ENCODE peak calls at places on chromosome 9, in six cellular contexts. One of them, this sample, is unnamed.

GRCh38 chr9:115002371-115003120 is 72.2 kb upstream of the TNFSF8 start:
- DNase-seq in COR-L47: no peak
- DNase-seq in NCI-H1694 treated with DMSO at 0.1 percent for 48 hours: no peak
- DNase-seq in kidney: no peak
- DNase-seq in dorsolateral prefrontal cortex: no peak
- DNase-seq in GM12865: no peak
- DNase-seq in this sample: no peak

GRCh38 chr9:87179556-87180340 is 232.4 kb upstream of the GAS1 start:
- DNase-seq in COR-L47: no peak
- DNase-seq in NCI-H1694 treated with DMSO at 0.1 percent for 48 hours: no peak
- DNase-seq in kidney: no peak
- DNase-seq in dorsolateral prefrontal cortex: no peak
- DNase-seq in GM12865: peak; percentile 34
- DNase-seq in this sample: no peak

GRCh38 chr9:114462791-114463190 is 42.5 kb downstream of the WHRN start:
- DNase-seq in COR-L47: no peak
- DNase-seq in NCI-H1694 treated with DMSO at 0.1 percent for 48 hours: no peak
- DNase-seq in kidney: no peak
- DNase-seq in dorsolateral prefrontal cortex: no peak
- DNase-seq in GM12865: no peak
- DNase-seq in this sample: no peak

GRCh38 chr9:136996361-136997281 is at the start of gene CLIC3:
- DNase-seq in COR-L47: peak; percentile 46
- DNase-seq in NCI-H1694 treated with DMSO at 0.1 percent for 48 hours: no peak
- DNase-seq in kidney: no peak
- DNase-seq in dorsolateral prefrontal cortex: no peak
- DNase-seq in GM12865: no peak
- DNase-seq in this sample: no peak

GRCh38 chr9:136028760-136029470 is 66.2 kb downstream of the NACC2 start:
- DNase-seq in COR-L47: no peak
- DNase-seq in NCI-H1694 treated with DMSO at 0.1 percent for 48 hours: no peak
- DNase-seq in kidney: no peak
- DNase-seq in dorsolateral prefrontal cortex: no peak
- DNase-seq in GM12865: no peak
- DNase-seq in this sample: no peak

GRCh38 chr9:105647595-105648349 is 14.5 kb upstream of the TAL2 start:
- DNase-seq in COR-L47: no peak
- DNase-seq in NCI-H1694 treated with DMSO at 0.1 percent for 48 hours: no peak
- DNase-seq in kidney: no peak
- DNase-seq in dorsolateral prefrontal cortex: no peak
- DNase-seq in GM12865: no peak
- DNase-seq in this sample: no peak

GRCh38 chr9:110189001-110189400 is 19.0 kb downstream of the C9orf152 start:
- DNase-seq in COR-L47: no peak
- DNase-seq in NCI-H1694 treated with DMSO at 0.1 percent for 48 hours: no peak
- DNase-seq in kidney: no peak
- DNase-seq in dorsolateral prefrontal cortex: peak; percentile 45
- DNase-seq in GM12865: no peak
- DNase-seq in this sample: no peak

GRCh38 chr9:135818718-135819475 is 88.4 kb downstream of the CAMSAP1 start:
- DNase-seq in COR-L47: no peak
- DNase-seq in NCI-H1694 treated with DMSO at 0.1 percent for 48 hours: no peak
- DNase-seq in kidney: no peak
- DNase-seq in dorsolateral prefrontal cortex: no peak
- DNase-seq in GM12865: no peak
- DNase-seq in this sample: no peak

GRCh38 chr9:127578952-127579853 is 32.9 kb upstream of the STXBP1 start:
- DNase-seq in COR-L47: peak; percentile 88
- DNase-seq in NCI-H1694 treated with DMSO at 0.1 percent for 48 hours: peak; percentile 80
- DNase-seq in kidney: peak; percentile 97
- DNase-seq in dorsolateral prefrontal cortex: peak; percentile 92
- DNase-seq in GM12865: no peak
- DNase-seq in this sample: peak; percentile 88

GRCh38 chr9:86614871-86615849 is 260.9 kb upstream of the TUT7 start:
- DNase-seq in COR-L47: no peak
- DNase-seq in NCI-H1694 treated with DMSO at 0.1 percent for 48 hours: no peak
- DNase-seq in kidney: no peak
- DNase-seq in dorsolateral prefrontal cortex: no peak
- DNase-seq in GM12865: peak; percentile 9
- DNase-seq in this sample: no peak

GRCh38 chr9:128101690-128102089 is 25.8 kb downstream of the PTGES2 start:
- DNase-seq in COR-L47: no peak
- DNase-seq in NCI-H1694 treated with DMSO at 0.1 percent for 48 hours: no peak
- DNase-seq in kidney: peak; percentile 82
- DNase-seq in dorsolateral prefrontal cortex: no peak
- DNase-seq in GM12865: no peak
- DNase-seq in this sample: no peak

GRCh38 chr9:126326228-126327015 is at the start of gene MVB12B:
- DNase-seq in COR-L47: peak; percentile 27
- DNase-seq in NCI-H1694 treated with DMSO at 0.1 percent for 48 hours: no peak
- DNase-seq in kidney: peak; percentile 80
- DNase-seq in dorsolateral prefrontal cortex: no peak
- DNase-seq in GM12865: peak; percentile 5
- DNase-seq in this sample: no peak

GRCh38 chr9:133131506-133131905 is 10.5 kb upstream of the RALGDS start:
- DNase-seq in COR-L47: no peak
- DNase-seq in NCI-H1694 treated with DMSO at 0.1 percent for 48 hours: no peak
- DNase-seq in kidney: no peak
- DNase-seq in dorsolateral prefrontal cortex: no peak
- DNase-seq in GM12865: no peak
- DNase-seq in this sample: no peak

GRCh38 chr9:4333231-4333740 is 33.4 kb upstream of the GLIS3 start:
- DNase-seq in COR-L47: no peak
- DNase-seq in NCI-H1694 treated with DMSO at 0.1 percent for 48 hours: no peak
- DNase-seq in kidney: no peak
- DNase-seq in dorsolateral prefrontal cortex: no peak
- DNase-seq in GM12865: no peak
- DNase-seq in this sample: no peak

GRCh38 chr9:114048533-114049452 is 29.3 kb downstream of the AMBP start:
- DNase-seq in COR-L47: no peak
- DNase-seq in NCI-H1694 treated with DMSO at 0.1 percent for 48 hours: no peak
- DNase-seq in kidney: no peak
- DNase-seq in dorsolateral prefrontal cortex: no peak
- DNase-seq in GM12865: no peak
- DNase-seq in this sample: no peak

GRCh38 chr9:27436234-27436633 is 87.9 kb upstream of the IFNK start:
- DNase-seq in COR-L47: peak; percentile 20
- DNase-seq in NCI-H1694 treated with DMSO at 0.1 percent for 48 hours: no peak
- DNase-seq in kidney: no peak
- DNase-seq in dorsolateral prefrontal cortex: no peak
- DNase-seq in GM12865: no peak
- DNase-seq in this sample: no peak

GRCh38 chr9:16794871-16795639 is 75.4 kb downstream of the BNC2 start:
- DNase-seq in COR-L47: no peak
- DNase-seq in NCI-H1694 treated with DMSO at 0.1 percent for 48 hours: no peak
- DNase-seq in kidney: no peak
- DNase-seq in dorsolateral prefrontal cortex: no peak
- DNase-seq in GM12865: no peak
- DNase-seq in this sample: no peak

GRCh38 chr9:71746023-71746752 is 22.1 kb downstream of the CEMIP2 start:
- DNase-seq in COR-L47: no peak
- DNase-seq in NCI-H1694 treated with DMSO at 0.1 percent for 48 hours: no peak
- DNase-seq in kidney: no peak
- DNase-seq in dorsolateral prefrontal cortex: no peak
- DNase-seq in GM12865: no peak
- DNase-seq in this sample: no peak

This sample was measured in DMS 273 treated with DMSO at 0.1 percent for 48 hours.